ENCODE peak calls at places on chromosomes 11 and 22, in ten cellular contexts. B is heart right ventricle; Y is hepatic stellate cell; L is CD8-positive, alpha-beta memory T cell; X is posterior cingulate gyrus; H is right cardiac atrium; N is T47D; A is substantia nigra; Q is GOT3; M is hypothalamus. D is an unnamed sample.

GRCh38 chr11:12239396-12240298 is 129.3 kb downstream of the MICAL2 start:
- DNase-seq in L (no peak), B (no peak), A (no peak), H (no peak), Y (no peak), Q (no peak), X (no peak), M (no peak), N (no peak), D (no peak)

GRCh38 chr22:38984224-38984623 is 2.1 kb downstream of the APOBEC3B start:
- DNase-seq in A (no peak), H (no peak), M (no peak), Y (no peak), Q (no peak), B (no peak), N (no peak), X (no peak), L (no peak), D (no peak)

GRCh38 chr22:40027191-40028097 is 32.7 kb downstream of the FAM83F start:
- DNase-seq in Q (no peak), M (no peak), X (no peak), Y (no peak), B (no peak), N (no peak), H (no peak), L (no peak), A (no peak), D (no peak)

GRCh38 chr11:35619030-35619753 is 932 bp downstream of the FJX1 start:
- DNase-seq in X (peak), A (peak), M (peak), H (peak), B (no peak), L (no peak), Q (no peak), Y (peak), N (peak), D (no peak)

GRCh38 chr22:50317674-50318073 is 9.1 kb downstream of the DENND6B start:
- DNase-seq in B (no peak), M (no peak), Y (no peak), Q (no peak), L (no peak), A (no peak), X (no peak), H (no peak), N (no peak), D (no peak)

GRCh38 chr11:70926543-70926942 is 325.8 kb downstream of the SHANK2 start:
- DNase-seq in Q (no peak), Y (no peak), L (no peak), H (no peak), X (peak), N (no peak), B (no peak), M (no peak), A (no peak), D (no peak)

GRCh38 chr22:22752556-22753477 is 108.4 kb downstream of the GGTLC2 start:
- DNase-seq in X (no peak), Y (no peak), Q (no peak), L (no peak), H (no peak), B (no peak), M (no peak), N (no peak), A (no peak), D (peak)

GRCh38 chr22:48259991-48260670 is 1497.7 kb downstream of the TBC1D22A start:
- DNase-seq in H (no peak), A (no peak), L (no peak), M (no peak), Q (no peak), X (no peak), B (no peak), N (no peak), Y (no peak), D (no peak)

GRCh38 chr11:66123902-66124301 is 53.8 kb downstream of the PACS1 start:
- DNase-seq in N (no peak), L (no peak), B (no peak), X (no peak), Y (no peak), H (no peak), M (no peak), A (no peak), Q (no peak), D (no peak)

GRCh38 chr11:93493252-93493897 is 49.8 kb downstream of the SMCO4 start:
- DNase-seq in Q (no peak), B (no peak), M (no peak), H (no peak), N (no peak), Y (no peak), L (no peak), X (no peak), A (no peak), D (no peak)

D was measured in breast epithelium.